ENCODE peak calls at places on chromosomes 6 and 20, in four cellular contexts. H, D, X and T are unnamed samples. For H3K4me1, the result is how much of the 10 kb centered on the place peaks cover.

GRCh38 chr6:16043171-16044142 is 85.4 kb upstream of the MYLIP start:
- DNase-seq in X (no peak), H (no peak), D (no peak), T (no peak)

GRCh38 chr6:168920289-168920688 is 333.4 kb downstream of the THBS2 start:
- DNase-seq in H (no peak), D (no peak), X (no peak), T (no peak)

GRCh38 chr6:151679081-151679480 is 128.4 kb upstream of the ESR1 start:
- DNase-seq in D (no peak), X (no peak), H (no peak), T (no peak)

GRCh38 chr6:159981171-159981571 is 12.3 kb downstream of the IGF2R start:
- DNase-seq in D (no peak), X (no peak), H (no peak), T (no peak)

GRCh38 chr6:11224252-11224965 is 8.1 kb downstream of the NEDD9 start:
- DNase-seq in H (no peak), D (no peak), X (no peak), T (no peak)

GRCh38 chr6:159691133-159691962 is 1.7 kb downstream of the SOD2 start:
- DNase-seq in D (no peak), X (no peak), H (no peak), T (peak)

GRCh38 chr6:162109466-162110040 is 618.0 kb downstream of the PRKN start:
- DNase-seq in X (no peak), D (no peak), H (no peak), T (no peak)

GRCh38 chr6:135922746-135923145 is 71.2 kb downstream of the PDE7B start:
- DNase-seq in D (no peak), H (no peak), X (no peak), T (no peak)

GRCh38 chr20:18004389-18005031 is 35.7 kb downstream of the MGME1 start:
- DNase-seq in H (no peak), X (no peak), D (no peak), T (no peak)

GRCh38 chr6:132479131-132479530 is 33.8 kb downstream of the STX7 start:
- DNase-seq in D (no peak), H (no peak), X (no peak), T (no peak)

GRCh38 chr6:147297663-147298313 is 93.6 kb downstream of the STXBP5 start:
- DNase-seq in X (no peak), H (no peak), D (no peak), T (no peak)

GRCh38 chr20:30811896-30812671 is 445.4 kb upstream of the DEFB115 start:
- DNase-seq in X (no peak), D (no peak), H (peak), T (peak)

GRCh38 chr6:15036690-15037245 is 209.1 kb upstream of the JARID2 start:
- DNase-seq in X (no peak), H (no peak), D (peak), T (no peak)

GRCh38 chr6:13614126-13614925 is 809 bp upstream of the NOL7 start:
- DNase-seq in X (no peak), H (no peak), D (peak), T (peak)

GRCh38 chr6:53335224-53335994 is 13.3 kb downstream of the ELOVL5 start:
- DNase-seq in H (no peak), X (peak), D (no peak), T (peak)

GRCh38 chr6:139676718-139677117 is 302.3 kb upstream of the CITED2 start:
- DNase-seq in X (no peak), H (no peak), D (no peak), T (no peak)

GRCh38 chr6:30775104-30775503 is 30.8 kb upstream of the IER3 start:
- DNase-seq in H (no peak), X (no peak), D (no peak), T (no peak)

GRCh38 chr6:168699631-168700315 is 258.8 kb downstream of the SMOC2 start:
- DNase-seq in X (no peak), D (no peak), H (no peak), T (no peak)

GRCh38 chr6:107408714-107409113 is 50.6 kb downstream of the PDSS2 start:
- DNase-seq in H (no peak), X (no peak), D (no peak), T (no peak)

GRCh38 chr20:8777866-8778265 is 291.0 kb upstream of the PLCB4 start:
- DNase-seq in D (no peak), X (no peak), H (no peak), T (no peak)

GRCh38 chr6:15907914-15908518 is 220.9 kb upstream of the MYLIP start:
- DNase-seq in D (no peak), X (no peak), H (no peak), T (no peak)

GRCh38 chr20:12287575-12287974 is 369.9 kb downstream of the BTBD3 start:
- DNase-seq in H (no peak), D (no peak), X (no peak), T (no peak)

GRCh38 chr6:87322304-87323212 is at the start of gene SMIM8:
- DNase-seq in H (peak), D (peak), X (peak), T (peak)

GRCh38 chr6:19554356-19555225 is 282.6 kb upstream of the ID4 start:
- DNase-seq in X (no peak), D (no peak), H (no peak), T (no peak)

GRCh38 chr6:46469021-46469420 is 22.2 kb downstream of the RCAN2 start:
- DNase-seq in D (no peak), H (no peak), X (no peak), T (no peak)

GRCh38 chr20:63125893-63126601 is 89.9 kb downstream of the YTHDF1 start:
- DNase-seq in H (no peak), D (peak), X (no peak), T (no peak)

GRCh38 chr20:48196486-48196885 is 411.2 kb upstream of the SULF2 start:
- DNase-seq in D (peak), H (no peak), X (no peak), T (no peak)

GRCh38 chr6:63941747-63942470 is 306.3 kb downstream of the PHF3 start:
- DNase-seq in D (no peak), H (no peak), X (no peak), T (no peak)
- H3K4me1 ChIP-seq in D (under half), H (under half), X (under half), T (under half)

GRCh38 chr6:75203721-75204120 is 2.1 kb downstream of the COL12A1 start:
- DNase-seq in X (no peak), D (no peak), H (no peak), T (no peak)
- H3K4me3 ChIP-seq in X (no peak), D (peak), H (no peak), T (no peak)

GRCh38 chr6:111841822-111842221 is 31.4 kb downstream of the FYN start:
- DNase-seq in H (no peak), X (no peak), D (no peak), T (no peak)
- H3K4me1 ChIP-seq in H (half or more), X (half or more), D (half or more), T (under half)

GRCh38 chr20:20370087-20370575 is 2.2 kb downstream of the INSM1 start:
- DNase-seq in D (no peak), X (no peak), H (no peak), T (no peak)

GRCh38 chr20:20368414-20369352 is 779 bp downstream of the INSM1 start:
- DNase-seq in X (no peak), H (no peak), D (no peak), T (no peak)

GRCh38 chr20:20367681-20368413 is at the start of gene INSM1:
- DNase-seq in X (no peak), D (no peak), H (peak), T (no peak)

GRCh38 chr20:20371133-20371532 is 3.2 kb downstream of the INSM1 start:
- DNase-seq in X (no peak), H (no peak), D (no peak), T (no peak)

DNA sequence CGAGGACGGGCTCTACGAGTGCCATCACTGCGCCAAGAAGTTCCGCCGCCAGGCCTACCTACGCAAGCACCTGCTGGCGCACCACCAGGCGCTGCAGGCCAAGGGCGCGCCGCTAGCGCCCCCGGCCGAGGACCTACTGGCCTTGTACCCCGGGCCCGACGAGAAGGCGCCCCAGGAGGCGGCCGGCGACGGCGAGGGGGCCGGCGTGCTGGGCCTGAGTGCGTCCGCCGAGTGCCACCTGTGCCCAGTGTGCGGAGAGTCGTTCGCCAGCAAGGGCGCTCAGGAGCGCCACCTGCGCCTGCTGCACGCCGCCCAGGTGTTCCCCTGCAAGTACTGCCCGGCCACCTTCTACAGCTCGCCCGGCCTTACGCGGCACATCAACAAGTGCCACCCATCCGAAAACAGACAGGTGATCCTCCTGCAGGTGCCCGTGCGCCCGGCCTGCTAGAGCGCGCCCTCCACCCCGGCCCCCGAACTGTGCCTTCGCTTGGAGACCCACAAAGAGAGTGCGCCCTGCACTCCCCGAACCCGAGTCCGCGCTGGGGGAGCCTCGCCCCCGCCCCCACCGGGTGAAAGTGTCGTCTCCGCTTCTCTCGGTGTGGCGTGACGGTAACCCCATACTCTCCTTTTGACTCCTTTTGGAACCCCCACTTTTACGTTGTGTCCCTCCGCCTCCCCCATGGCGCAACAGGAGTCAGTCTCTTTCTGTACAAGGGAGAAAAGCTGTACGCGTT is 1.6 kb downstream of the INSM1 start:
- DNase-seq in X (no peak), H (no peak), D (no peak), T (no peak)
- H3K4me3 ChIP-seq in X (no peak), H (peak), D (peak), T (no peak)

DNA sequence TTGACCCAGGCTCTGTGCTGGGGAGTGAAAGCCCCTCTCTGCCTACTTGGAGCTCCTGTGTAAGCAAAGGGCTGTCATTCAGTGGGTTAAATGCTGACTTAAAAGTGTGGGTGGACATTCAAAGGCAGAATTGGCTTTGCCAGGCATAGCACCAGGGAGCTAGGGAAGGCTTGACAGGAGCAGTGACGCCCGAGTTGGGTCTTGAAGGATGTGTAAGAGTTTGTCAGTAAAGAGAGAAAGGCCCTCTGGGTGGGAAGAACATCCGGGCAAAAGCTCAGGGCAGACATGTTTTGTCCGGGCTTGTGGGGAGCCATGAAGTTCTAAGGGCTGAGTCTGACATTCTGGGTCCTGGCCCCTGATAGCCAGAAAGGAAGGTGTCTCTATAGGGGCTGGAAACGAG is 27.9 kb upstream of the CHMP4B start:
- DNase-seq in D (no peak), H (no peak), X (no peak), T (no peak)
- H3K4me1 ChIP-seq in D (under half), H (under half), X (under half), T (under half)

DNA sequence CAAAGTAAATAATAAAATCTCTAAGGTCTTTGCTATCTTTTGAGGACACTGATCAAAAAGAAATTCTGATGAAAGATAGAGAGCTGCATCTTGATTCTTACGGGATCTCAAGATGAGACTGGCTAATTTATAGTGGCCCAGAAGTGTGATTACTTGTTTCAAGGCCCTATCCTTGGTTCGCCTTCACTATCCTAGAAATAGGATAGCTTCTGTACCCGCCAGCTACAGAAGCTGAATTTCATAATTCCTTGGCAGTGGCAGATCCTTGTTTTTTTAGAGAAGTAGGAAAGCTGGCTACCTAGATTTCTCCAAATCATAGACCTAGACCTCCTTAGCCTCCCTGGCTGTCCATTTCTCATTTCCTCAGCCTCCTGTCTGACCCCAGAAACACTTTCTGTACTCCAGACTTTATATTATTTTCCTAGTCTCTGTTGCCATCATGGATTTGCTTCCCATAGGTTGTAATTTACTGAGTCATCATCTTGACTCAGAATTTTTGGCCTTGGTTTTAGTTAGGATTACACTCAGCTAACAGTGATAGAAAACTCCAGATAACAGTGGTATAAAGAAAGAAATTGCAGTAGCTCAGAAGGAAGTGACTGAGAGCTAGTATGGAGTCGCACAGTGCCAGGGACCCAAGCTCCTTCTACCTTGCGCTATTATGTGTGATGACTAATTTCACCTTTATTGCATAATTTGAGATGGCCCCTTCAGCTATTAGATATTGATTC is 27.7 kb downstream of the PHF3 start:
- DNase-seq in H (no peak), D (no peak), X (no peak), T (no peak)
- H3K4me3 ChIP-seq in H (no peak), D (no peak), X (no peak), T (no peak)

DNA sequence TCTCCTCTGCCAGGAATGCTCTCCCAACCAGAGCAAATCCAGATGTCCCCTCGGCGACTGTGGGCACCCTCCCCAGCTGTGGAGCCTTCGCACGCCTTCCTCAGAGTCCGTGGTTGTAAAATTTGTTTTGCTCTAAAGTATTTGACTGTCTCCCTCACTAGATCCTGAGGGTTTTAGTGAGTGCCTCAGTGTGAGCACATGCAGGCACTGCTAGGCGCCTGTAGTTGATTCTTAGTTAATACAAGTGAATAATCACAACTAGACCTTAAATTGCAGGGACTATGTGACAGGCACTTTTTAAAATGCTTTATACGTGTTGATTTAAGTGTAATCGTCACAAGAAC is 680 bp upstream of the MTCH1 start:
- DNase-seq in H (no peak), X (no peak), D (no peak), T (no peak)
- H3K4me1 ChIP-seq in H (under half), X (under half), D (under half), T (under half)

GRCh38 chr6:48069280-48069679 is 41.7 kb downstream of the PTCHD4 start:
- DNase-seq in X (no peak), H (no peak), D (no peak), T (no peak)
- H3K4me3 ChIP-seq in X (no peak), H (no peak), D (peak), T (no peak)

GRCh38 chr20:61437280-61438206 is 185.5 kb downstream of the CDH4 start:
- DNase-seq in X (no peak), D (no peak), H (peak), T (no peak)
- H3K4me1 ChIP-seq in X (under half), D (under half), H (half or more), T (under half)